ENCODE peak calls at places on chromosomes 7 and 10, in nine cellular contexts. One of them, this sample, is unnamed.

GRCh38 chr10:92757066-92757716 is 67.4 kb downstream of the HHEX start:
- DNase-seq in fibroblast of the aortic adventitia: peak
- DNase-seq in heart left ventricle: peak
- DNase-seq in PC-3: peak
- DNase-seq in lung: peak
- DNase-seq in CD4-positive, alpha-beta T cell: no peak
- DNase-seq in GM12865: peak
- DNase-seq in A549: peak
- DNase-seq in WTC11: peak
- DNase-seq in this sample: no peak

GRCh38 chr7:83517026-83517700 is 131.8 kb downstream of the SEMA3E start:
- DNase-seq in fibroblast of the aortic adventitia: no peak
- DNase-seq in heart left ventricle: no peak
- DNase-seq in PC-3: no peak
- DNase-seq in lung: no peak
- DNase-seq in CD4-positive, alpha-beta T cell: no peak
- DNase-seq in GM12865: no peak
- DNase-seq in A549: no peak
- DNase-seq in WTC11: no peak
- DNase-seq in this sample: no peak

GRCh38 chr10:22294694-22295093 is 21.5 kb upstream of the COMMD3 start:
- DNase-seq in fibroblast of the aortic adventitia: no peak
- DNase-seq in heart left ventricle: no peak
- DNase-seq in PC-3: no peak
- DNase-seq in lung: no peak
- DNase-seq in CD4-positive, alpha-beta T cell: no peak
- DNase-seq in GM12865: no peak
- DNase-seq in A549: no peak
- DNase-seq in WTC11: no peak
- DNase-seq in this sample: no peak

GRCh38 chr10:128377988-128378387 is 251.8 kb upstream of the MKI67 start:
- DNase-seq in fibroblast of the aortic adventitia: no peak
- DNase-seq in heart left ventricle: no peak
- DNase-seq in PC-3: no peak
- DNase-seq in lung: no peak
- DNase-seq in CD4-positive, alpha-beta T cell: no peak
- DNase-seq in GM12865: no peak
- DNase-seq in A549: no peak
- DNase-seq in WTC11: no peak
- DNase-seq in this sample: no peak

GRCh38 chr7:101538596-101539459 is 90.3 kb downstream of the MYL10 start:
- DNase-seq in fibroblast of the aortic adventitia: peak
- DNase-seq in heart left ventricle: no peak
- DNase-seq in PC-3: peak
- DNase-seq in lung: peak
- DNase-seq in CD4-positive, alpha-beta T cell: peak
- DNase-seq in GM12865: peak
- DNase-seq in A549: peak
- DNase-seq in WTC11: peak
- DNase-seq in this sample: peak

GRCh38 chr10:69215405-69216176 is 4.5 kb upstream of the HKDC1 start:
- DNase-seq in fibroblast of the aortic adventitia: no peak
- DNase-seq in heart left ventricle: no peak
- DNase-seq in PC-3: no peak
- DNase-seq in lung: no peak
- DNase-seq in CD4-positive, alpha-beta T cell: no peak
- DNase-seq in GM12865: peak
- DNase-seq in A549: no peak
- DNase-seq in WTC11: no peak
- DNase-seq in this sample: peak

GRCh38 chr7:131557521-131558385 is 1.3 kb upstream of the PODXL start:
- DNase-seq in fibroblast of the aortic adventitia: peak
- DNase-seq in heart left ventricle: peak
- DNase-seq in PC-3: peak
- DNase-seq in lung: no peak
- DNase-seq in CD4-positive, alpha-beta T cell: no peak
- DNase-seq in GM12865: no peak
- DNase-seq in A549: no peak
- DNase-seq in WTC11: peak
- DNase-seq in this sample: no peak

GRCh38 chr7:79403451-79403850 is 50.0 kb downstream of the MAGI2 start:
- DNase-seq in fibroblast of the aortic adventitia: peak
- DNase-seq in heart left ventricle: no peak
- DNase-seq in PC-3: no peak
- DNase-seq in lung: no peak
- DNase-seq in CD4-positive, alpha-beta T cell: no peak
- DNase-seq in GM12865: no peak
- DNase-seq in A549: no peak
- DNase-seq in WTC11: no peak
- DNase-seq in this sample: no peak

GRCh38 chr7:36475011-36475342 is 85.3 kb downstream of the ANLN start:
- DNase-seq in fibroblast of the aortic adventitia: no peak
- DNase-seq in heart left ventricle: no peak
- DNase-seq in PC-3: no peak
- DNase-seq in lung: no peak
- DNase-seq in CD4-positive, alpha-beta T cell: no peak
- DNase-seq in GM12865: no peak
- DNase-seq in A549: no peak
- DNase-seq in WTC11: no peak
- DNase-seq in this sample: no peak

GRCh38 chr7:36475371-36475770 is 85.7 kb downstream of the ANLN start:
- DNase-seq in fibroblast of the aortic adventitia: no peak
- DNase-seq in heart left ventricle: no peak
- DNase-seq in PC-3: no peak
- DNase-seq in lung: no peak
- DNase-seq in CD4-positive, alpha-beta T cell: no peak
- DNase-seq in GM12865: peak
- DNase-seq in A549: no peak
- DNase-seq in WTC11: no peak
- DNase-seq in this sample: peak

GRCh38 chr7:36472141-36472729 is 82.6 kb downstream of the ANLN start:
- DNase-seq in fibroblast of the aortic adventitia: no peak
- DNase-seq in heart left ventricle: no peak
- DNase-seq in PC-3: no peak
- DNase-seq in lung: no peak
- DNase-seq in CD4-positive, alpha-beta T cell: no peak
- DNase-seq in GM12865: no peak
- DNase-seq in A549: no peak
- DNase-seq in WTC11: no peak
- DNase-seq in this sample: no peak

GRCh38 chr7:36474283-36475010 is 84.8 kb downstream of the ANLN start:
- DNase-seq in fibroblast of the aortic adventitia: peak
- DNase-seq in heart left ventricle: no peak
- DNase-seq in PC-3: peak
- DNase-seq in lung: no peak
- DNase-seq in CD4-positive, alpha-beta T cell: no peak
- DNase-seq in GM12865: peak
- DNase-seq in A549: no peak
- DNase-seq in WTC11: no peak
- DNase-seq in this sample: peak

DNA sequence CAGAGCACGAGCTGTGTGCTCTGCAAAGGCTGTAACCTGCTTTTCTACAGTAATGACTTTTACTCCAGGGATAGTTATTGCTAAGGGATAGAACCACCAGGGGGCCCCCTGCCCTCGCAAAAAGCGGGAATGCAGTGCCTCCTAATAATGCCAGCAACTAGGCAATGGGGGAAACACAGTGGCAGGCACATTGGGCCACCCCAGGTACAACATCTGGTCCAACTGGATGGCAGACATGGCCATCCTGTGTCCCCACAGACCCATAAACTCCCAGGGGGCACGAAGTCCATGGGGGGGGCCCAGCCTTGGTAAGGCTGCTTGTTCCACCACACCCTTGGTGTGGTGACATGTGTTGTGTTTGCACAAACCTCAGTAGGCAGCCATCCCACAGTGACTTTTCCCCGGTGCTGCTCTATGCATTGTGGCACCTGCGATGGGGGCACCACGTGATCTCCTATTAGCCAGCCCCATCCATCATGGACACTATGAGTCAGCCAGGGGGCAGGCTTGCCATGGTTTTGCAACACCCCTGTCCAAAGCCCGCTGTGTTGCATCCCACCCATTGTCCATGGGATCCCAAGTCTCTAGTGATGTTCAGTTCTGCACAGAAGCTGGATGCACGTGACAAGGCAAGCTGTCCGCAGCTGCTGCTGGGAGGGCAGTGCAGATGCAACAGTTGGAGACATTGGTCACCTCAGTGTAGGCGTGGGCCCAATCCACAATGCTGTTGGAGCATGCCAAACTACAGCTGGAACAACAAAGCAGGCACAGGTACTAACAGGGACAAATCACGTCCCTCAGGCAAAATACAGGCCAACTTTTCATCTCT is 84.0 kb downstream of the ANLN start:
- DNase-seq in fibroblast of the aortic adventitia: no peak
- DNase-seq in heart left ventricle: no peak
- DNase-seq in PC-3: peak
- DNase-seq in lung: no peak
- DNase-seq in CD4-positive, alpha-beta T cell: no peak
- DNase-seq in GM12865: peak
- DNase-seq in A549: peak
- DNase-seq in WTC11: peak
- DNase-seq in this sample: peak
- TF ChIP-seq CTCF in fibroblast of the aortic adventitia: peak
- TF ChIP-seq CTCF in heart left ventricle: peak
- TF ChIP-seq CTCF in PC-3: peak
- TF ChIP-seq CTCF in lung: no peak
- TF ChIP-seq CTCF in CD4-positive, alpha-beta T cell: no peak
- TF ChIP-seq CTCF in GM12865: peak
- TF ChIP-seq CTCF in A549: peak
- TF ChIP-seq CTCF in WTC11: peak
- TF ChIP-seq CTCF in this sample: no peak

DNA sequence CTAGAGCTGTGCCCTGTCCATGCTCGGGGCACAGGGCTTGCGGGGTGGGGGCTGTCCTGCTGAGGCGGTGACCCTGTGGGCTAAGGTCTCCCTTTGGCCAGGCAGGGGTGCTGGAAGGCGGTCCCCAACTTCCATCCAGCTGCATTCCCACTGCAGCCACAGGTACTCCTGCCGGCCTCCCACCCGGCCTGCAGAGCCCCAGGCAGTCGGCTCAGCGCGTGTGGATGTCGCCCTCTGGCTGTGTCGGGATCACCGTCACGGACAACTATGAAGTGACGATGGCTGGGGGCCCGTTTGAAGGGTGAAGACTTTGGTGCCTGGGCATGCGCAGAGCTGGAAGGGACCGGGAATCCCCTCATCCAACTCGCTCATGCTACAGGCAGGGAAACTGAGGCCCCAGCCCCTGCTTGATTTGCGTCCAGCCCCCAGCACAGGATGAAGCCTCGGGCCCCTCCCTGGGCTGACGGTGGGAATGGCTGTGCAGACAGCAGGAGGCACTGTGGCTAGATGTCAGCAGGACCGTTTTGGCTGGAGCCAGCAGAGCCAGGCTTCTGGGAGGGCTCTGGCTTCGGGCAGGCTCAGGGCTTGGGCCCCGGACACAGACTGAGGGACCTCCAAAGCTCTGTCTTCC is 2.3 kb upstream of the TMEM184A start:
- DNase-seq in fibroblast of the aortic adventitia: no peak
- DNase-seq in heart left ventricle: peak
- DNase-seq in PC-3: no peak
- DNase-seq in lung: no peak
- DNase-seq in CD4-positive, alpha-beta T cell: no peak
- DNase-seq in GM12865: no peak
- DNase-seq in A549: no peak
- DNase-seq in WTC11: peak
- DNase-seq in this sample: peak
- TF ChIP-seq CTCF in fibroblast of the aortic adventitia: no peak
- TF ChIP-seq CTCF in heart left ventricle: peak
- TF ChIP-seq CTCF in PC-3: peak
- TF ChIP-seq CTCF in lung: no peak
- TF ChIP-seq CTCF in CD4-positive, alpha-beta T cell: no peak
- TF ChIP-seq CTCF in GM12865: no peak
- TF ChIP-seq CTCF in A549: peak
- TF ChIP-seq CTCF in WTC11: no peak
- TF ChIP-seq CTCF in this sample: no peak

DNA sequence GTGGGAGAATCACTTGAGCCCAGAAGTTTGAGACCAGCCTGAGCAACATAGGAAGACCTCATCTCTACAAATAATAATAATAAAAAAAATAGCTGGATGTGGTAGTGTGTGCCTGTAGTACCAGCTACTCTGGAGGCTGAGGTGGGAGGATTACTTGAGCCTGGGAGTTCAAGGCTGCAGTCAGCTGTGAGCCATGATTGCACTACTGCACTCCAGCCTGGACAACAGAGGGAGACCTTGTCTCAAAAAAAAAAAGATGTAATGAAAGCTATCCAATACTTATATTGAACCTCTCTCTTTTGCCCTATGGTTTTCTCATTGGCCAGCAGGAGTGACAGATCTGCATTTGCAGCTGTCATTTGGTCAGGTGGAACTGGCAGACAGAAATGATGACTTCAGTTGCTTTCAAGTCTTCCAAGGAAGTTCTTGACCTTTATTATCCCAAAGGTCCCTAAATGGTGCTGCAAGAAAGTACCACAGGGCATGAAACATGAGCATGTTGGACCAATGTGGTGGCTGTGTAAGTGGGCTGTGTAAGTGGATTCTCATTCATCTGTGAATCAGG is 99.4 kb downstream of the CALD1 start:
- DNase-seq in fibroblast of the aortic adventitia: no peak
- DNase-seq in heart left ventricle: no peak
- DNase-seq in PC-3: no peak
- DNase-seq in lung: no peak
- DNase-seq in CD4-positive, alpha-beta T cell: no peak
- DNase-seq in GM12865: peak
- DNase-seq in A549: no peak
- DNase-seq in WTC11: no peak
- DNase-seq in this sample: no peak
- TF ChIP-seq CTCF in fibroblast of the aortic adventitia: no peak
- TF ChIP-seq CTCF in heart left ventricle: no peak
- TF ChIP-seq CTCF in PC-3: peak
- TF ChIP-seq CTCF in lung: no peak
- TF ChIP-seq CTCF in CD4-positive, alpha-beta T cell: no peak
- TF ChIP-seq CTCF in GM12865: peak
- TF ChIP-seq CTCF in A549: no peak
- TF ChIP-seq CTCF in WTC11: no peak
- TF ChIP-seq CTCF in this sample: no peak

GRCh38 chr7:98483964-98484545 is 83.2 kb upstream of the BAIAP2L1 start:
- DNase-seq in fibroblast of the aortic adventitia: no peak
- DNase-seq in heart left ventricle: no peak
- DNase-seq in PC-3: no peak
- DNase-seq in lung: no peak
- DNase-seq in CD4-positive, alpha-beta T cell: no peak
- DNase-seq in GM12865: no peak
- DNase-seq in A549: no peak
- DNase-seq in WTC11: no peak
- DNase-seq in this sample: no peak

GRCh38 chr7:98479318-98479717 is 78.4 kb upstream of the BAIAP2L1 start:
- DNase-seq in fibroblast of the aortic adventitia: no peak
- DNase-seq in heart left ventricle: no peak
- DNase-seq in PC-3: no peak
- DNase-seq in lung: no peak
- DNase-seq in CD4-positive, alpha-beta T cell: no peak
- DNase-seq in GM12865: no peak
- DNase-seq in A549: no peak
- DNase-seq in WTC11: no peak
- DNase-seq in this sample: no peak

GRCh38 chr7:98488167-98488566 is 87.3 kb upstream of the BAIAP2L1 start:
- DNase-seq in fibroblast of the aortic adventitia: no peak
- DNase-seq in heart left ventricle: no peak
- DNase-seq in PC-3: no peak
- DNase-seq in lung: no peak
- DNase-seq in CD4-positive, alpha-beta T cell: no peak
- DNase-seq in GM12865: no peak
- DNase-seq in A549: no peak
- DNase-seq in WTC11: no peak
- DNase-seq in this sample: no peak

DNA sequence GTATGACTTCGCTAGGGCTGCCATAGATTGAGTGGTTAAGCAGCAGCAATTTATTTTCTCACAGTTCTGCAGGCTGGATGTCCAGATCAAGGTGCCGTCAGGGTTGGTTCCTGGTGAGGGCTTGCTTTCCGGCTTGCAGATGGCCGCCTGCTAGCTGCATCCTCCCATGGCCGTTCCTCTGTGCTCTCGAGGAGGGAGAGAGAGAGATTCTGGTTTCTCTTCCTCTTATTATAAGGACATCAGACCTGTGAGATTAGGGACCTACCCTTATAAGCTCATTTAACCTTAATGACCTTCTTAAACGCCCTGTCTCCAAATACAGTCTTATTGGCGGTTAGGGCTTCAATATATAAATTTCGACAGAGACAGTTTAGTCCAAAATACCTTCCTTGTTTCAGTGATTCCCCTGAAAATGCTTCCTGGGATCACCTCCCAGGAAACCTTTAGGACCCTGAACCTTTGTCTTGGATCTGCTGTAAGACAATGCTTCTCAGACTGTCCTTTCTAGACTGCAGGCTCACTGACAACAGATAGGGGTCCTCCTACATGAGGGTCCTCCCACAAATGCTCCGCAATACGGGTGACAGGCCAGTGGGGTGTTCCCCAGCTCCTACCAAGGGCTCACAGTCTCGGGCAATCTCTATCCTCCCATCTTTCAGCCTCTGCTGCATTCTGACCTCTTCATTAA is 82.5 kb upstream of the BAIAP2L1 start:
- DNase-seq in fibroblast of the aortic adventitia: no peak
- DNase-seq in heart left ventricle: no peak
- DNase-seq in PC-3: no peak
- DNase-seq in lung: no peak
- DNase-seq in CD4-positive, alpha-beta T cell: no peak
- DNase-seq in GM12865: peak
- DNase-seq in A549: no peak
- DNase-seq in WTC11: peak
- DNase-seq in this sample: no peak
- TF ChIP-seq CTCF in fibroblast of the aortic adventitia: no peak
- TF ChIP-seq CTCF in heart left ventricle: no peak
- TF ChIP-seq CTCF in PC-3: no peak
- TF ChIP-seq CTCF in lung: no peak
- TF ChIP-seq CTCF in CD4-positive, alpha-beta T cell: no peak
- TF ChIP-seq CTCF in GM12865: no peak
- TF ChIP-seq CTCF in A549: no peak
- TF ChIP-seq CTCF in WTC11: no peak
- TF ChIP-seq CTCF in this sample: no peak

This sample was measured in activated CD8-positive, alpha-beta T cell treated with anti-CD3 and anti-CD28 coated beads for 36 hours.